ENCODE peak calls at places on chromosome 18, in four cellular contexts. I, N, Y and D are unnamed samples.

GRCh38 chr18:69400253-69400975 is at the start of gene DOK6:
- DNase-seq in I (peak), Y (peak), N (no peak), D (peak)

GRCh38 chr18:52288403-52289004 is 51.5 kb upstream of the DCC start:
- DNase-seq in N (no peak), Y (peak), I (no peak), D (no peak)

GRCh38 chr18:5197032-5197434 is at the start of gene AKAIN1:
- DNase-seq in I (peak), Y (peak), N (no peak), D (peak)

GRCh38 chr18:45275367-45276113 is 339.7 kb upstream of the SLC14A2 start:
- DNase-seq in I (peak), N (peak), Y (peak), D (peak)

GRCh38 chr18:57025525-57025924 is 121.4 kb upstream of the BOD1L2 start:
- DNase-seq in N (no peak), Y (no peak), I (no peak), D (no peak)

GRCh38 chr18:39976771-39977170 is 1978.3 kb upstream of the PIK3C3 start:
- DNase-seq in I (no peak), Y (no peak), N (no peak), D (no peak)

GRCh38 chr18:9392726-9393125 is 58.2 kb downstream of the TWSG1 start:
- DNase-seq in N (no peak), I (peak), Y (peak), D (no peak)

GRCh38 chr18:21745234-21745633 is 4.6 kb downstream of the MIB1 start:
- DNase-seq in I (no peak), Y (no peak), N (no peak), D (no peak)

GRCh38 chr18:58272779-58273500 is 228.9 kb downstream of the NEDD4L start:
- DNase-seq in Y (no peak), N (no peak), I (no peak), D (peak)

GRCh38 chr18:3016584-3017292 is 3.8 kb upstream of the LPIN2 start:
- DNase-seq in N (no peak), I (no peak), Y (no peak), D (no peak)